ENCODE peak calls at places on chromosomes 3 and 15, in ten cellular contexts. One of them, this sample, is unnamed.

GRCh38 chr3:124413989-124414598 is 316.2 kb upstream of the UMPS start:
- DNase-seq in spleen: no peak
- DNase-seq in SK-N-MC: no peak
- DNase-seq in Panc1: no peak
- DNase-seq in transverse colon: peak
- DNase-seq in GM12892: no peak
- DNase-seq in sigmoid colon: no peak
- DNase-seq in HL-60: no peak
- DNase-seq in SK-N-SH: peak
- DNase-seq in GM12891: no peak
- DNase-seq in this sample: no peak

GRCh38 chr3:171461087-171461917 is 1.1 kb upstream of the TNIK start:
- DNase-seq in spleen: no peak
- DNase-seq in SK-N-MC: no peak
- DNase-seq in Panc1: no peak
- DNase-seq in transverse colon: peak
- DNase-seq in GM12892: no peak
- DNase-seq in sigmoid colon: no peak
- DNase-seq in HL-60: no peak
- DNase-seq in SK-N-SH: no peak
- DNase-seq in GM12891: no peak
- DNase-seq in this sample: no peak

GRCh38 chr15:39180494-39180930 is 400.4 kb upstream of the THBS1 start:
- DNase-seq in spleen: no peak
- DNase-seq in SK-N-MC: no peak
- DNase-seq in Panc1: no peak
- DNase-seq in transverse colon: no peak
- DNase-seq in GM12892: no peak
- DNase-seq in sigmoid colon: no peak
- DNase-seq in HL-60: no peak
- DNase-seq in SK-N-SH: no peak
- DNase-seq in GM12891: no peak
- DNase-seq in this sample: no peak

GRCh38 chr15:32033186-32033890 is 3.0 kb downstream of the CHRNA7 start:
- DNase-seq in spleen: no peak
- DNase-seq in SK-N-MC: no peak
- DNase-seq in Panc1: no peak
- DNase-seq in transverse colon: peak
- DNase-seq in GM12892: no peak
- DNase-seq in sigmoid colon: no peak
- DNase-seq in HL-60: no peak
- DNase-seq in SK-N-SH: no peak
- DNase-seq in GM12891: no peak
- DNase-seq in this sample: no peak

GRCh38 chr3:141426404-141427034 is 58.2 kb downstream of the ZBTB38 start:
- DNase-seq in spleen: no peak
- DNase-seq in SK-N-MC: no peak
- DNase-seq in Panc1: no peak
- DNase-seq in transverse colon: peak
- DNase-seq in GM12892: no peak
- DNase-seq in sigmoid colon: peak
- DNase-seq in HL-60: no peak
- DNase-seq in SK-N-SH: no peak
- DNase-seq in GM12891: no peak
- DNase-seq in this sample: no peak

GRCh38 chr15:99158626-99159412 is 53.9 kb downstream of the SYNM start:
- DNase-seq in spleen: no peak
- DNase-seq in SK-N-MC: no peak
- DNase-seq in Panc1: no peak
- DNase-seq in transverse colon: no peak
- DNase-seq in GM12892: no peak
- DNase-seq in sigmoid colon: no peak
- DNase-seq in HL-60: no peak
- DNase-seq in SK-N-SH: no peak
- DNase-seq in GM12891: no peak
- DNase-seq in this sample: no peak

GRCh38 chr3:194206375-194206774 is 70.4 kb downstream of the HES1 start:
- DNase-seq in spleen: no peak
- DNase-seq in SK-N-MC: no peak
- DNase-seq in Panc1: no peak
- DNase-seq in transverse colon: peak
- DNase-seq in GM12892: no peak
- DNase-seq in sigmoid colon: peak
- DNase-seq in HL-60: no peak
- DNase-seq in SK-N-SH: no peak
- DNase-seq in GM12891: no peak
- DNase-seq in this sample: peak

GRCh38 chr3:126245811-126246727 is 65.7 kb upstream of the ALDH1L1 start:
- DNase-seq in spleen: peak
- DNase-seq in SK-N-MC: no peak
- DNase-seq in Panc1: no peak
- DNase-seq in transverse colon: peak
- DNase-seq in GM12892: no peak
- DNase-seq in sigmoid colon: peak
- DNase-seq in HL-60: no peak
- DNase-seq in SK-N-SH: peak
- DNase-seq in GM12891: no peak
- DNase-seq in this sample: no peak

GRCh38 chr3:196268270-196269163 is 19.0 kb downstream of the PCYT1A start:
- DNase-seq in spleen: no peak
- DNase-seq in SK-N-MC: peak
- DNase-seq in Panc1: no peak
- DNase-seq in transverse colon: no peak
- DNase-seq in GM12892: no peak
- DNase-seq in sigmoid colon: no peak
- DNase-seq in HL-60: no peak
- DNase-seq in SK-N-SH: no peak
- DNase-seq in GM12891: no peak
- DNase-seq in this sample: no peak

GRCh38 chr3:35296533-35296932 is 342.8 kb upstream of the ARPP21 start:
- DNase-seq in spleen: no peak
- DNase-seq in SK-N-MC: no peak
- DNase-seq in Panc1: no peak
- DNase-seq in transverse colon: no peak
- DNase-seq in GM12892: no peak
- DNase-seq in sigmoid colon: no peak
- DNase-seq in HL-60: peak
- DNase-seq in SK-N-SH: no peak
- DNase-seq in GM12891: no peak
- DNase-seq in this sample: no peak

GRCh38 chr3:79979990-79980389 is 212.2 kb upstream of the ROBO1 start:
- DNase-seq in spleen: no peak
- DNase-seq in SK-N-MC: no peak
- DNase-seq in Panc1: no peak
- DNase-seq in transverse colon: no peak
- DNase-seq in GM12892: no peak
- DNase-seq in sigmoid colon: no peak
- DNase-seq in HL-60: no peak
- DNase-seq in SK-N-SH: no peak
- DNase-seq in GM12891: no peak
- DNase-seq in this sample: no peak
- TF ChIP-seq POLR2AphosphoS5 in spleen: no peak
- TF ChIP-seq POLR2AphosphoS5 in SK-N-MC: no peak
- TF ChIP-seq POLR2AphosphoS5 in Panc1: no peak
- TF ChIP-seq POLR2AphosphoS5 in transverse colon: no peak
- TF ChIP-seq POLR2AphosphoS5 in GM12892: no peak
- TF ChIP-seq POLR2AphosphoS5 in sigmoid colon: no peak
- TF ChIP-seq POLR2AphosphoS5 in HL-60: no peak
- TF ChIP-seq POLR2AphosphoS5 in SK-N-SH: no peak
- TF ChIP-seq POLR2AphosphoS5 in GM12891: no peak
- TF ChIP-seq POLR2AphosphoS5 in this sample: no peak

DNA sequence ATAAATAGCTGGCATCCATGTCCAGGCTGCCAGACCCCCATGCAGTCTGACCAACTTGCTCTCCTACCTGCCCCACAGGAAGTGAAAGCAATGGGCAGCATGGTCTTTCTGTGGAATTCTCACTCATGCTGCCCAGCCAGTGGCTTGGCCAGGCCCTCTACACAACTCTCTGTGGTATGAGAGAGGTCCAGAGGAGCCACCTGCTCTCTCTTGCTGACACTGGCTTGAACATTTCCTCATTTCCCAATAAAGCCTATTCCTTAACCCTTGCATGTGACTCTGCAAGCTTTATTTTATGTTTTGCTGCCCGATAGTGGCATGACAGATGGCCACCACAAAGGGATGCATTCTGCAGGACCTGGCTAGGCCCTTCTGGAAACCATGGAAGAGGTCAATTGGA is 53.8 kb downstream of the CCR1 start:
- DNase-seq in spleen: no peak
- DNase-seq in SK-N-MC: no peak
- DNase-seq in Panc1: no peak
- DNase-seq in transverse colon: no peak
- DNase-seq in GM12892: no peak
- DNase-seq in sigmoid colon: no peak
- DNase-seq in HL-60: no peak
- DNase-seq in SK-N-SH: no peak
- DNase-seq in GM12891: no peak
- DNase-seq in this sample: no peak
- TF ChIP-seq POLR2AphosphoS5 in spleen: no peak
- TF ChIP-seq POLR2AphosphoS5 in SK-N-MC: no peak
- TF ChIP-seq POLR2AphosphoS5 in Panc1: no peak
- TF ChIP-seq POLR2AphosphoS5 in transverse colon: no peak
- TF ChIP-seq POLR2AphosphoS5 in GM12892: no peak
- TF ChIP-seq POLR2AphosphoS5 in sigmoid colon: no peak
- TF ChIP-seq POLR2AphosphoS5 in HL-60: no peak
- TF ChIP-seq POLR2AphosphoS5 in SK-N-SH: no peak
- TF ChIP-seq POLR2AphosphoS5 in GM12891: no peak
- TF ChIP-seq POLR2AphosphoS5 in this sample: no peak

DNA sequence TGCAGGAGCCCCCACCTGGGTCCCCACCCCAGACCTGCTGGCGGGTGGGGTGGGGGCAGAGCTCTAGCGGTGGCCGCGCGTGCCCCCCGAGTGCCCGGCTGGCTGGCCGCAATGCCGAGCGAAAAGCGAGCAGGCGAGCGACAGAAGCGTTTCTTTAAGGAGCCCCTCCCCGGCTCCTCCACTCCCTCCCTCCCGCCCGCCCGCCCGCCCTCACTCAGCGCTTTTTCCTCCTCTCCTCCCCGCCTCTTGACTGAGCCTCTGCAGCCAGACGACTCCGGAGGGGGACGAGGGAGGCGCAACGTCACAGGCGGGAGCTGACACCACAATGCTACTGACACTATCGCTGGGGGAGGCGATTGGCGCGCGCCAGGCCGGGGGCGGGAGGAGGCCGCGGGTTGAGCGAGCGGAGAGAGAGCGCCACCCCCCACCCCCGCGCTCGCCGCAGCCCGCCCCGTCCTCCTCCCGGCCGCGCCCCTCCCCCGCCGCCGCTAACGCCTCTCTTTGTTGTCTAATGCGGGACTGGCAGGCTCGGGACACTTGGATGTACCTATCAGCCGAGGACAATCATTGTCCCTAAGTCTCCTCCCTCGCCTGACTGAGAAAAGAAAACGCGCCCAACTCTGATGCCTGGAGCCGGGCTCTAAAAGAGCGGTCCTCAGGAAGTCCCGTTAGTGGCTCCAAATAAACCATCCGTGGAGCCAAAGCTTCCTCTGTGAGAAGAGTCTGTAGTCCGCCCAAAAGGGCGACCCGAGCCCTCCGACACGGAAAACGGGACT is at the start of gene MEX3B:
- DNase-seq in spleen: peak
- DNase-seq in SK-N-MC: peak
- DNase-seq in Panc1: peak
- DNase-seq in transverse colon: peak
- DNase-seq in GM12892: peak
- DNase-seq in sigmoid colon: peak
- DNase-seq in HL-60: peak
- DNase-seq in SK-N-SH: peak
- DNase-seq in GM12891: peak
- DNase-seq in this sample: peak
- TF ChIP-seq POLR2AphosphoS5 in spleen: peak
- TF ChIP-seq POLR2AphosphoS5 in SK-N-MC: no peak
- TF ChIP-seq POLR2AphosphoS5 in Panc1: peak
- TF ChIP-seq POLR2AphosphoS5 in transverse colon: peak
- TF ChIP-seq POLR2AphosphoS5 in GM12892: no peak
- TF ChIP-seq POLR2AphosphoS5 in sigmoid colon: no peak
- TF ChIP-seq POLR2AphosphoS5 in HL-60: no peak
- TF ChIP-seq POLR2AphosphoS5 in SK-N-SH: no peak
- TF ChIP-seq POLR2AphosphoS5 in GM12891: no peak
- TF ChIP-seq POLR2AphosphoS5 in this sample: peak

DNA sequence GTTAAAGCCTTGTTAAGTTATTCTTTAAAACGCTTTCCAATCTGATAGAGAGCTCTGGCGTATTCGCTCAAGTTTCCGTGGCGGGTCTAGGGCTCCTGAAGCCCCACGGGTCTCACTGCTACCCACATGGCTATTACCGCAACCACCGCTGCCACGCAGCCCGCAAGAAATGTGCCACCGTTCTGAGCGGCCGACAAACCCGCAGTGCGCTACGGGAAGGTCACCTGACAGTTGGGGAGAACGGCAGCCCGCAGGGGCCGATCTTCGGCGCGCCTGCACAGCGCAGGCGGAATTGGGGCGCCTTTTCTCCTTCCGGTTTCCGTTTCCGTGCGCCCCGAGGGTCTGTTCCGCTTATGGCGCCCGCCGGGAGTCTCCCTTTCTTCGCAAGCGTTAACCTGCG is 76.6 kb upstream of the SNRPN start:
- DNase-seq in spleen: no peak
- DNase-seq in SK-N-MC: no peak
- DNase-seq in Panc1: no peak
- DNase-seq in transverse colon: peak
- DNase-seq in GM12892: no peak
- DNase-seq in sigmoid colon: peak
- DNase-seq in HL-60: no peak
- DNase-seq in SK-N-SH: peak
- DNase-seq in GM12891: no peak
- DNase-seq in this sample: no peak
- TF ChIP-seq POLR2AphosphoS5 in spleen: peak
- TF ChIP-seq POLR2AphosphoS5 in SK-N-MC: no peak
- TF ChIP-seq POLR2AphosphoS5 in Panc1: no peak
- TF ChIP-seq POLR2AphosphoS5 in transverse colon: no peak
- TF ChIP-seq POLR2AphosphoS5 in GM12892: no peak
- TF ChIP-seq POLR2AphosphoS5 in sigmoid colon: peak
- TF ChIP-seq POLR2AphosphoS5 in HL-60: no peak
- TF ChIP-seq POLR2AphosphoS5 in SK-N-SH: no peak
- TF ChIP-seq POLR2AphosphoS5 in GM12891: no peak
- TF ChIP-seq POLR2AphosphoS5 in this sample: no peak

DNA sequence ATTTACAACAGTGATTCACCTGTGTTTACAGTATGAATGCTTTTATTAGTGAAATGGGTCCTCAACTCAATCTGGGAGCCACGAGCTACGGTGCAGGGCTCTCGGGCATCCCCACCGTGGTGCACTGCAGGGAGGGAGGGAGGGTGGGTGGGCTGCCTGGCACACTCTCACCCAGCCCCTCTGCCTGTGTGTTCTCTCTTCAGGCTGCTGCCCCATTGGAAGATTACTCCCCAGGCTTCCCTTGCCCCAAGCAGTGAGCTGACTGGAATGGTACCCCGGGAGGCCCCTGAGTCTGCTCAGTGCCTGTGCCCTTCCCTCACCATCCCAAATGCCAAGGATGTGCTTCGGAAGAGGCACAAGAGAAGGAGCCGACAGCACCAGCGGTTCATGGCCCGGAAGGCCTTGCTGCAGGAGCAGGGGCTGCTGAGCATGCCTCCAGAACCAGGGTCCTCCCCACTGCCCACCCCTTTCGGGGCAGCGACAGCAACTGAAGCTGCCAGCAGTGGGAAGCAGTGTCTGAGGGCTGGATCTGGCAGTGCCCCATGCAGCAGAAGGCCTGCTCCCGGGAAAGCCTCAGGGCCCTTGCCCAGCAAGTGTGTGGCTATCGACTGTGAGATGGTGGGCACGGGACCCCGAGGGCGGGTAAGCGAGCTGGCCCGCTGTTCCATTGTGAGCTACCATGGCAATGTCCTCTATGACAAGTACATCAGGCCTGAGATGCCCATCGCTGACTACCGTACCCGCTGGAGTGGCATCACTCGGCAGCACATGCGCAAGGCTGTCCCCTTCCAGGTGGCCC is 5.0 kb downstream of the AEN start:
- DNase-seq in spleen: no peak
- DNase-seq in SK-N-MC: no peak
- DNase-seq in Panc1: no peak
- DNase-seq in transverse colon: no peak
- DNase-seq in GM12892: no peak
- DNase-seq in sigmoid colon: peak
- DNase-seq in HL-60: no peak
- DNase-seq in SK-N-SH: no peak
- DNase-seq in GM12891: no peak
- DNase-seq in this sample: no peak
- TF ChIP-seq POLR2AphosphoS5 in spleen: peak
- TF ChIP-seq POLR2AphosphoS5 in SK-N-MC: no peak
- TF ChIP-seq POLR2AphosphoS5 in Panc1: no peak
- TF ChIP-seq POLR2AphosphoS5 in transverse colon: no peak
- TF ChIP-seq POLR2AphosphoS5 in GM12892: no peak
- TF ChIP-seq POLR2AphosphoS5 in sigmoid colon: no peak
- TF ChIP-seq POLR2AphosphoS5 in HL-60: no peak
- TF ChIP-seq POLR2AphosphoS5 in SK-N-SH: no peak
- TF ChIP-seq POLR2AphosphoS5 in GM12891: peak
- TF ChIP-seq POLR2AphosphoS5 in this sample: no peak

This sample was measured in vagina.